ENCODE peak calls at places on chromosomes 3 and 15, in four cellular contexts. R, E, X and B are unnamed samples.

GRCh38 chr3:134937256-134938023 is 142.4 kb downstream of the EPHB1 start:
- DNase-seq in R (no peak), E (no peak), X (no peak), B (no peak)

GRCh38 chr15:77410701-77411613 is 8.9 kb downstream of the PEAK1 start:
- DNase-seq in X (no peak), E (no peak), R (no peak), B (no peak)

GRCh38 chr3:129068291-129068886 is 7.8 kb downstream of the GP9 start:
- DNase-seq in R (no peak), E (no peak), X (peak), B (peak)

GRCh38 chr15:66497502-66498455 is at the start of gene SNAPC5:
- DNase-seq in E (peak), X (peak), R (peak), B (peak)

GRCh38 chr15:62567501-62567900 is 402.4 kb upstream of the C2CD4B start:
- DNase-seq in X (no peak), E (no peak), R (no peak), B (no peak)

GRCh38 chr3:13484861-13485590 is 4.9 kb downstream of the HDAC11 start:
- DNase-seq in E (peak), R (peak), X (peak), B (peak)

GRCh38 chr3:184238246-184238818 is 8.9 kb downstream of the VWA5B2 start:
- DNase-seq in E (no peak), R (no peak), X (no peak), B (no peak)

GRCh38 chr3:158731938-158732855 is at the start of gene RARRES1:
- DNase-seq in E (no peak), R (peak), X (peak), B (peak)

GRCh38 chr15:91055548-91056331 is 33.3 kb upstream of the VPS33B start:
- DNase-seq in X (no peak), R (peak), E (peak), B (peak)

GRCh38 chr3:156691920-156692319 is 17.5 kb downstream of the TIPARP start:
- DNase-seq in E (no peak), R (peak), X (no peak), B (no peak)

GRCh38 chr3:123034996-123035395 is 7.4 kb upstream of the SEMA5B start:
- DNase-seq in R (no peak), X (no peak), E (no peak), B (no peak)

GRCh38 chr3:150436161-150436560 is 28.1 kb downstream of the TSC22D2 start:
- DNase-seq in R (no peak), X (no peak), E (no peak), B (no peak)

GRCh38 chr3:98903705-98904481 is 2.4 kb upstream of the DCBLD2 start:
- DNase-seq in R (no peak), X (no peak), E (no peak), B (no peak)

GRCh38 chr3:98901465-98902174 is at the start of gene DCBLD2:
- DNase-seq in R (peak), X (peak), E (peak), B (peak)

GRCh38 chr3:98903099-98903498 is 1.6 kb upstream of the DCBLD2 start:
- DNase-seq in R (no peak), E (no peak), X (no peak), B (no peak)

GRCh38 chr3:98902341-98902740 is 846 bp upstream of the DCBLD2 start:
- DNase-seq in X (no peak), R (no peak), E (no peak), B (no peak)

GRCh38 chr3:98906230-98906629 is 4.7 kb upstream of the DCBLD2 start:
- DNase-seq in R (peak), E (no peak), X (no peak), B (no peak)
- H3K4me3 ChIP-seq in R (no peak), E (no peak), X (no peak), B (no peak)

DNA sequence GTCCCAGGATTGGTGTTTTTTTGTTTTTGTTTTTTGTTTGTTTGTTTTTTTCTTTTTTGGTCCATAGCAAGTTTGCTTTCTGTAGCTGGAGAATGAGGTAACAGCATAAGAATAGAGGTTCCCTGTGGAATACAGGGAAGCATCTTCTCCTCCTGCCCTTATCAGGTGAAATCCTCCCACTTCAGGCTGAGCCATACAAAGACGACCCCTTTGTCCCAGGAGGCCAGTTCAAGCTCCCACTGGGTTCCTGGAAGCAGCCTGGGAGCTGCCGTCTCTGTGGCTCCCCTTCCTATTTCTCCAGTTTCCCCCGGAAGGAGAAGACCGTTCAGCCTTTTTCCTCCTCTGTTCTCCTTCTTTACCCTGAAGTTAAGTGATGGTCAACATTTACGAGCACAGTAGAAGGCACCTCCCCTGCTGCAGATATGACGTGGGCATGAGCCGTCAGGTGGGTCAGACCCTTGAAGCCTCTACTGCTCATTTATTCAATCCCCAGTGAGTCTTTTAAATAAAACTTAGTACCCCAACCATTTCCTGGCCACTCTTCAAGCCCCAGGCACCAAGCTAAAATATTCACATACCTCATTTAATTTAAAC is 1.1 kb downstream of the IL16 start:
- DNase-seq in X (no peak), R (no peak), E (no peak), B (no peak)
- H3K4me3 ChIP-seq in X (no peak), R (no peak), E (no peak), B (no peak)

DNA sequence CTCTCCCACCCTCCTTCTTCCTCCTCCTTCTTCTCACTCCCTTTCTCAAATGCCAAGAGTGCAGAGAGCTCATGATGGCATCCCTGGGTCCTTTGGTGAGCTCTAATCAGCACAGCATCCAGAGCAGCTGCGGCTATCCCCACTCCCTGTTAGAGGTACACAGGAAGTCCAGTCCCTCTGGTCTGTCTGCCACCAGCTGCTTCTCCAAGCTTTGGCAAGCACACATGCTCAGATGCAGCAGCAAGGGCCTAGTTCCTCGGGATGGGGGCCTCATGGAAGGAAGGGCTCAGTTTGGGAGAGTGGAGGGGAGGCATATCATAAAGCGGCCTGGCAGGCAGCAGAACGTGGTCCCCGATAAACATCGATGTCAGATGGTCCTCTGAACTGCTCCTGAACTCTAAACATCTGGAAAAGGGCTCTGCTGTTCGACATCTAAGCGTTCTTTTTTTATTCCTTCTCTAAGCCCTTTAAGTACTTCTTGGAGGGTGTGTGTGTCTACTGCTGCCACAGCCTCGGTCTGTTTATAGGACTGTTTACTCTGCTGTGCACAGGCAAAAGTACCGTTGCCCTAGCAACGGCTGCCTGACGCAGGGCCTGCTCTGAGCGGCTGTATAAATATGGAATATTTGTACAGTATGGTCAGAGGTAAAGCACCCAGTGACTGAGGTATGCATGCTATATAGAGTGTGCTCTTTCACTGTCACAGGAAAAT is 74.6 kb downstream of the PRICKLE2 start:
- DNase-seq in X (no peak), E (peak), R (peak), B (peak)
- H3K4me3 ChIP-seq in X (no peak), E (no peak), R (no peak), B (no peak)

GRCh38 chr15:84819291-84819768 is 2.2 kb downstream of the ALPK3 start:
- DNase-seq in R (no peak), E (no peak), X (no peak), B (peak)
- H3K4me3 ChIP-seq in R (no peak), E (peak), X (no peak), B (no peak)